ENCODE peak calls at places on chromosomes 12 and 14, in six cellular contexts. D is activated CD4-positive, alpha-beta T cell treated with anti-CD3 and anti-CD28 coated beads for 48 hours; K is thoracic aorta; U is non-pigmented ciliary epithelial cell; R is HS-27A; X is astrocyte of the cerebellum. G is an unnamed sample.
A peak's percentile ranks its signal among the peaks of the same experiment; 100 is the strongest.

GRCh38 chr12:29710104-29710503 is 73.6 kb downstream of the TMTC1 start:
- DNase-seq in D (no peak), R (no peak), X (no peak), K (no peak), U (no peak), G (peak; percentile 14)

GRCh38 chr12:117144599-117144998 is 45.4 kb upstream of the TESC start:
- DNase-seq in X (no peak), D (no peak), R (no peak), U (no peak), K (no peak), G (no peak)

GRCh38 chr14:70822706-70823185 is 13.4 kb upstream of the MAP3K9 start:
- DNase-seq in D (peak; percentile 24), X (no peak), K (no peak), U (no peak), R (no peak), G (no peak)

GRCh38 chr12:1873531-1874149 is 44.8 kb downstream of the CACNA2D4 start:
- DNase-seq in U (no peak), K (no peak), R (no peak), D (no peak), X (no peak), G (no peak)

GRCh38 chr14:69980457-69981414 is 101.5 kb downstream of the SMOC1 start:
- DNase-seq in R (no peak), X (no peak), K (no peak), D (no peak), U (no peak), G (no peak)

GRCh38 chr12:74119811-74120362 is 417.7 kb upstream of the ATXN7L3B start:
- DNase-seq in R (no peak), D (no peak), X (no peak), U (no peak), K (no peak), G (no peak)

GRCh38 chr14:49975286-49975685 is 82.4 kb downstream of the ARF6 start:
- DNase-seq in D (no peak), X (peak; percentile 83), R (no peak), U (peak; percentile 88), K (no peak), G (peak; percentile 97)

GRCh38 chr14:106513302-106513701 is 986.9 kb downstream of the TMEM121 start:
- DNase-seq in X (no peak), R (no peak), K (no peak), U (no peak), D (no peak), G (no peak)

GRCh38 chr14:100576091-100577085 is 10.8 kb downstream of the BEGAIN start:
- DNase-seq in D (no peak), X (no peak), R (no peak), U (no peak), K (no peak), G (no peak)

GRCh38 chr14:55858604-55859003 is 259.6 kb upstream of the PELI2 start:
- DNase-seq in D (no peak), K (no peak), U (no peak), X (no peak), R (no peak), G (no peak)

GRCh38 chr14:100900837-100901390 is 2.6 kb downstream of the RTL1 start:
- DNase-seq in K (no peak), U (no peak), R (no peak), X (no peak), D (peak; percentile 43), G (peak; percentile 26)

GRCh38 chr14:69657961-69658360 is 46.6 kb downstream of the SUSD6 start:
- DNase-seq in U (no peak), K (no peak), X (no peak), D (no peak), R (no peak), G (no peak)

GRCh38 chr12:8446642-8447547 is 8.9 kb upstream of the CLEC6A start:
- DNase-seq in U (no peak), D (no peak), X (no peak), R (no peak), K (no peak), G (no peak)

GRCh38 chr12:48936379-48936979 is 11.2 kb upstream of the FKBP11 start:
- DNase-seq in K (peak; percentile 47), X (peak; percentile 45), D (peak; percentile 88), R (no peak), U (no peak), G (peak; percentile 41)

GRCh38 chr12:97275261-97276197 is 187.1 kb upstream of the RMST start:
- DNase-seq in R (no peak), D (no peak), X (no peak), K (no peak), U (no peak), G (no peak)

GRCh38 chr12:104643093-104643646 is 186.4 kb downstream of the CHST11 start:
- DNase-seq in R (no peak), D (no peak), X (no peak), U (no peak), K (no peak), G (no peak)

GRCh38 chr12:61367281-61367785 is 892.9 kb upstream of the USP15 start:
- DNase-seq in D (no peak), X (no peak), U (no peak), R (no peak), K (no peak), G (no peak)

GRCh38 chr12:67394600-67394999 is 125.4 kb downstream of the CAND1 start:
- DNase-seq in K (peak; percentile 9), X (peak; percentile 70), U (peak; percentile 42), R (no peak), D (no peak), G (peak; percentile 26)

GRCh38 chr12:21676781-21677180 is 19.1 kb upstream of the LDHB start:
- DNase-seq in X (no peak), D (no peak), U (no peak), K (no peak), R (no peak), G (no peak)

GRCh38 chr12:123269980-123270379 is 1.7 kb downstream of the CDK2AP1 start:
- DNase-seq in X (no peak), K (no peak), U (no peak), R (no peak), D (no peak), G (no peak)

GRCh38 chr12:120571299-120571698 is 9.9 kb downstream of the POP5 start:
- DNase-seq in D (no peak), K (no peak), X (no peak), R (no peak), U (no peak), G (no peak)

GRCh38 chr12:53267309-53268008 is 640 bp upstream of the ESPL1 start:
- DNase-seq in D (peak; percentile 60), K (no peak), R (no peak), X (no peak), U (no peak), G (no peak)

GRCh38 chr12:62917939-62918338 is 17.0 kb downstream of the PPM1H start:
- DNase-seq in D (no peak), K (no peak), X (no peak), U (no peak), R (no peak), G (peak; percentile 21)

G was measured in M059J.